ENCODE peak calls at places on chromosome 1, in four cellular contexts. Z is H1, I is GM12878, D is HepG2. W is an unnamed sample.

GRCh38 chr1:185734929-185735666 is 907 bp downstream of the HMCN1 start:
- DNase-seq in Z (no peak), I (no peak), D (no peak), W (peak; percentile 20)

GRCh38 chr1:32763221-32763620 is 53.9 kb downstream of the YARS1 start:
- DNase-seq in Z (no peak), I (no peak), D (no peak), W (no peak)

GRCh38 chr1:176374967-176375569 is 87.9 kb upstream of the PAPPA2 start:
- DNase-seq in Z (peak; percentile 93), I (no peak), D (peak; percentile 37), W (peak; percentile 84)

GRCh38 chr1:192580351-192580962 is 4.9 kb downstream of the RGS1 start:
- DNase-seq in Z (no peak), I (peak; percentile 81), D (peak; percentile 20), W (peak; percentile 18)

GRCh38 chr1:181083842-181084605 is 4.5 kb upstream of the IER5 start:
- DNase-seq in Z (no peak), I (no peak), D (peak; percentile 66), W (no peak)

GRCh38 chr1:9250586-9251381 is 16.2 kb downstream of the H6PD start:
- DNase-seq in Z (no peak), I (no peak), D (peak; percentile 61), W (no peak)

GRCh38 chr1:76607712-76608111 is 259.6 kb upstream of the ST6GALNAC5 start:
- DNase-seq in Z (no peak), I (no peak), D (no peak), W (no peak)

GRCh38 chr1:222994506-222995229 is 148.4 kb downstream of the TLR5 start:
- DNase-seq in Z (no peak), I (no peak), D (no peak), W (no peak)

GRCh38 chr1:7453038-7453437 is 318.1 kb upstream of the VAMP3 start:
- DNase-seq in Z (no peak), I (no peak), D (no peak), W (no peak)

GRCh38 chr1:30041741-30042437 is 681.5 kb downstream of the MATN1 start:
- DNase-seq in Z (peak; percentile 31), I (no peak), D (no peak), W (no peak)

GRCh38 chr1:121558514-121558913 is 373.7 kb downstream of the SRGAP2C start:
- DNase-seq in Z (no peak), I (no peak), D (no peak), W (no peak)

GRCh38 chr1:162951553-162952315 is 90.8 kb upstream of the CCDC190 start:
- DNase-seq in Z (no peak), I (peak; percentile 42), D (no peak), W (no peak)

GRCh38 chr1:234535763-234536515 is 57.0 kb upstream of the TARBP1 start:
- DNase-seq in Z (no peak), I (no peak), D (no peak), W (no peak)

GRCh38 chr1:235199441-235199840 is 38.4 kb upstream of the RBM34 start:
- DNase-seq in Z (no peak), I (no peak), D (no peak), W (peak; percentile 89)

GRCh38 chr1:66564250-66564649 is 30.3 kb downstream of the SGIP1 start:
- DNase-seq in Z (no peak), I (no peak), D (peak; percentile 46), W (no peak)

DNA sequence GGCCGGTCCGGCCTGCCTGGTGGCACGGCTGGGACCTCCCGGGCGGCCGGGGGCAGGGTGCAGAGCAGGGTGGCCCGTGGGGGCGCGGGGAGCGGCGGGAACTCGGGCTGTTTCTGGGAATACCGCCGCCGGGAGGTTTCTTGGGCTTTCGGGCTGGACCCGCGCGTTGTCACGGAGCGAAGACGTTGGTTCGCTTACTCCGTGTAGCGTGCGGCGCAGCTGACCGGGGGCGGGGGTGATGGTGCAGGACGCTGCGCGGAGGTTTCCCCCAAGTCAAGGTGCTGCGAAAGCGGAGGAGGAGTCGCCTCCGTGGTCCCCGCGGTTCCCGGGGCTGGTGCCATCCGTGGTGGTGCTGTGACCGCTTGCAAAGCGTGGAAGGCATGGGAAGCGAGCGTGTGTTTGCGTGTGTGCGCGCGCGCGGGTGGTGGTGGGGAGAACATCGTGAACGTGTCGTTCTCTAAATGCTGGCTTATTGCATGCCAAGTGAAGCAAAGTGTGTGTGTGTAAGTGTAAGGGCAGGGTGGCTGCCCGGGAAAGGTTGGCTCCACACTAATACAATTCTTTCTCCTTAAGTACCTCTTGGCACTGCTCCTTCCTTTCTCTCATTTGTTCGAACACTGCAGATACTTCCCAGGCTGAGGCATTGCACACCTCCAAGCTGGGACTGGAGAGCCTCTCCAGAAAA is 1.1 kb downstream of the RYR2 start:
- DNase-seq in Z (peak; percentile 66), I (no peak), D (no peak), W (no peak)
- H3K4me3 ChIP-seq in Z (peak overlapping the region; percentile 55), I (no peak overlapping the region), D (no peak overlapping the region), W (peak overlapping the region; percentile 81)

GRCh38 chr1:111505641-111506119 is 2.2 kb upstream of the ADORA3 start:
- DNase-seq in Z (no peak), I (no peak), D (no peak), W (no peak)
- TF ChIP-seq SUZ12 in Z (no peak), I (no peak), D (no peak), W (no peak)

DNA sequence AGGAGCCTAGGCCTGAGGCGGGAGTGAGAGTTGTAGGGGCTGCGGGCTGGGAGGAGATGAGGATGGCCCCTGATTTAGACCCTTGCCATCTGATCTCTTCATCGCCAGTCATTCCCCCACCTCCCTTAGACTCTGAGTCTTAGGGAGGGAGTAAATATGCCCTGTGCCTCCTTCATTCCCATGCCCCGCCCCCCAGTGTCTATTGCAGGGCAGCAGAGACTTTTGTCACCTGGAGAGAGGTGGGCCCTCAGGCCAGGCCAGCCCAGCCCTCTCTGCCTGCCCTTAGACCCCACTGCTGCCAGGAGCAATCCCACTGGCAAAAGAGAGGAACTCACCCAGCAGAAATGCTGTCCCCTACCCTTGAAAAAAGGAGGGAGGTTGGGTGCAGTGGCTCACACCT is 3.2 kb upstream of the MFAP2 start:
- DNase-seq in Z (peak; percentile 45), I (no peak), D (no peak), W (no peak)
- H3K9ac ChIP-seq in Z (no peak overlapping the region), I (no peak overlapping the region), D (no peak overlapping the region), W (no peak overlapping the region)

GRCh38 chr1:154941332-154941995 is 4.9 kb upstream of the PMVK start:
- DNase-seq in Z (no peak), I (no peak), D (peak; percentile 81), W (peak; percentile 28)
- H3K4me3 ChIP-seq in Z (no peak overlapping the region), I (peak overlapping the region; percentile 74), D (no peak overlapping the region), W (no peak overlapping the region)

DNA sequence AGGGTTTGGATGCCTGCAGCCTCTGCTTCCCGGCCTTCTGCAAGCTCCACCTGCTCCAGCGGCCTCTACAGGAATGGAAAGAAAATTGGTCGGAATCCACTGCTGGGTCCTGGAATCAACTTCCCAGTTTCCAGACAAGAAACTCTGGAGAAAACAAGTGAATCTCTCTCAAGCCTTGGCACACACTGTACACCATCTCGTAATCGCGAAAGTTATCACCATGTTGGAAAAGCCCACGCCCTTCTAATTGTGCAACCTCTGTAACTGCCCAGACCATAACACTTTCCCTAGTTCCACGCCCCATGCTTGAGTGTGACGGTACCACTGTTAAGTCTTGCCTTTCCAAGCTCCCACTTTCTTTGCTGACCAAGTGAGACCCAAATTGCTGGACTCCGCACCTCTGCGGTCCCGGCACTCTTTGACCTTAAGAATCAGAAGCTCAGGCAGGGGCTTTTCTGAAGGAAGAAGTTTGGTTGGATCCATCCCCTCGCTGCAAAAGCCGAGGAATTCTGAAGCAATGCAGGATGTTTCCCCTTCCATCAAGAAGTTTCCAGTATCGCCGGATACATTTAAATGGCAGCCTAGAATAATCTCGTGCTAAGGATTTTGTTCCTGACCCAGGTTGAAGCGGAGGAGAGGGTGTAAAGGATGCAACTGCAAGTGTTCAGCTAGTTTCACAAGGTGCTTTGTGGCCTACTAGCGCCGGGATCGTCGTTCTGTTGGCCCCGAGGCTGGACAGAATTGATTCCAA is 6.2 kb downstream of the NR5A2 start:
- DNase-seq in Z (peak; percentile 59), I (no peak), D (no peak), W (no peak)
- TF ChIP-seq SUZ12 in Z (peak; percentile 38), I (no peak), D (no peak), W (peak; percentile 88)

GRCh38 chr1:108085628-108086027 is 114.5 kb downstream of the SLC25A24 start:
- DNase-seq in Z (no peak), I (no peak), D (no peak), W (no peak)

GRCh38 chr1:108089482-108089881 is 110.7 kb downstream of the SLC25A24 start:
- DNase-seq in Z (no peak), I (no peak), D (no peak), W (no peak)

GRCh38 chr1:108082006-108082405 is 117.0 kb upstream of the VAV3 start:
- DNase-seq in Z (no peak), I (no peak), D (no peak), W (no peak)

GRCh38 chr1:108082741-108083562 is 117.2 kb downstream of the SLC25A24 start:
- DNase-seq in Z (no peak), I (no peak), D (no peak), W (no peak)

DNA sequence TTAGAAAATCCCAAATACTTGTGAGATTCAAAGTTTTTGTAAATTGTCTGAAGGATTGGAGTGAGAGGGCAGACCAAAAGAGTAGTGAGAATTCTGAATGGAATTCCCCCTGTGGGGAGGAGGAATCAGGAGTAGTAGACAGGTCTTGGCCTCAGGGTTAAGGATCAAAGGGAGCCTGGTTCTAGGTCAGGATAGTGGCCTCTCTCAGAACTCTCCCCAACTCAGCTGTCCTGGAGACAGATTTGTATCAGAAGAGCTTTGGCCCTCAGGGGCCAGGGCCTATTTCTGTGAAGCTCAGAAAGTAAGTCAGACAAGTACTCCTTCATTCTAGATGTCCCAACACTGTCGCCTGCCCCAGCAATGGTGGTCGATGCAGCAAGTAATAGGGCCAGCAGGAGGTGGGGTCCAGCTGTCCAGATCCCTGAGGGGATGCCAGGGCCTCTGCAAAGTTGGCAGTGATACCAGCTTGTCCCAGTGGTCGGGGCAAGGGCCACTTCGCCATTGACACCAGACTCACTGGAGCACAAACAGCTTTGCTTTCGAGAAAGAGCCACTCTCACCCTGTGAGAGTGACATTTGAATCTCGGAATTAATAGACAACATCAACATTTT is 115.2 kb downstream of the SLC25A24 start:
- DNase-seq in Z (no peak), I (no peak), D (no peak), W (no peak)
- H3K9ac ChIP-seq in Z (no peak overlapping the region), I (no peak overlapping the region), D (no peak overlapping the region), W (no peak overlapping the region)

GRCh38 chr1:23403355-23403734 is 21.2 kb downstream of the TCEA3 start:
- DNase-seq in Z (no peak), I (no peak), D (no peak), W (no peak)
- H3K4me3 ChIP-seq in Z (no peak overlapping the region), I (no peak overlapping the region), D (no peak overlapping the region), W (no peak overlapping the region)

GRCh38 chr1:151828931-151829330 is 2.7 kb downstream of the RORC start:
- DNase-seq in Z (no peak), I (no peak), D (no peak), W (peak; percentile 77)
- TF ChIP-seq SUZ12 in Z (no peak), I (no peak), D (no peak), W (no peak)

W was measured in NT2/D1.